ENCODE peak calls at places on chromosomes 16 and 17, in six cellular contexts. O is mesenchymal stem cell, M is IMR-90, J is mesendoderm, X is neuronal stem cell, G is H1. N is an unnamed sample.
A peak's percentile ranks its signal among the peaks of the same experiment; 100 is the strongest.

GRCh38 chr16:4852221-4852872 is 5.1 kb downstream of the UBN1 start:
- DNase-seq in X (no peak), O (peak; percentile 30), G (no peak), J (no peak), M (peak; percentile 16), N (no peak)

GRCh38 chr17:76366247-76366646 is 12.5 kb upstream of the PRPSAP1 start:
- DNase-seq in G (no peak), M (no peak), O (no peak), X (no peak), J (no peak), N (no peak)

GRCh38 chr16:19003935-19004334 is 20.2 kb downstream of the TMC7 start:
- DNase-seq in J (no peak), O (no peak), M (no peak), G (no peak), X (no peak), N (no peak)

GRCh38 chr16:56013962-56014552 is 138.9 kb upstream of the CES5A start:
- DNase-seq in X (peak; percentile 72), O (no peak), J (peak; percentile 83), M (peak; percentile 12), G (peak; percentile 44), N (peak; percentile 58)

GRCh38 chr17:39979021-39979660 is 1.5 kb upstream of the PSMD3 start:
- DNase-seq in M (peak; percentile 96), G (no peak), O (peak; percentile 70), J (peak; percentile 43), X (no peak), N (peak; percentile 87)

GRCh38 chr17:62094175-62094574 is 29.1 kb upstream of the MED13 start:
- DNase-seq in J (no peak), O (peak; percentile 8), G (no peak), X (no peak), M (peak; percentile 8), N (no peak)

GRCh38 chr17:74271902-74272563 is 2.0 kb upstream of the DNAI2 start:
- DNase-seq in X (no peak), J (no peak), M (no peak), G (no peak), O (no peak), N (no peak)

GRCh38 chr16:4260360-4260759 is 12.5 kb downstream of the TFAP4 start:
- DNase-seq in X (no peak), O (no peak), M (no peak), J (no peak), G (no peak), N (no peak)

GRCh38 chr16:47258874-47259461 is 115.2 kb upstream of the NETO2 start:
- DNase-seq in M (peak; percentile 14), O (peak; percentile 31), X (no peak), J (peak; percentile 50), G (no peak), N (peak; percentile 43)

GRCh38 chr16:13829712-13830304 is 90.1 kb upstream of the ERCC4 start:
- DNase-seq in X (no peak), J (no peak), M (no peak), G (no peak), O (no peak), N (no peak)

GRCh38 chr17:10616502-10617119 is 40.5 kb downstream of the MYH3 start:
- DNase-seq in O (peak; percentile 75), J (peak; percentile 93), M (peak; percentile 61), G (peak; percentile 89), X (peak; percentile 80), N (peak; percentile 98)

GRCh38 chr16:85288869-85289660 is 176.8 kb upstream of the CIBAR2 start:
- DNase-seq in G (no peak), J (no peak), M (no peak), X (no peak), O (no peak), N (no peak)

GRCh38 chr16:57130950-57131321 is 38.6 kb downstream of the CPNE2 start:
- DNase-seq in O (no peak), J (no peak), G (no peak), X (no peak), M (no peak), N (no peak)

GRCh38 chr16:63581560-63581959 is 1540.3 kb downstream of the CDH11 start:
- DNase-seq in X (no peak), J (no peak), G (no peak), O (peak; percentile 51), M (no peak), N (peak; percentile 5)

GRCh38 chr17:47203984-47204721 is 5.0 kb upstream of the MYL4 start:
- DNase-seq in X (no peak), O (peak; percentile 16), G (no peak), M (peak; percentile 64), J (no peak), N (no peak)

GRCh38 chr17:20797292-20797691 is 217.8 kb downstream of the CDRT15L2 start:
- DNase-seq in J (no peak), X (no peak), O (no peak), G (no peak), M (no peak), N (no peak)

GRCh38 chr16:21121150-21121549 is 29.5 kb downstream of the DNAH3 start:
- DNase-seq in O (no peak), M (no peak), G (no peak), J (no peak), X (no peak), N (no peak)

GRCh38 chr16:56019274-56019673 is 144.1 kb upstream of the CES5A start:
- DNase-seq in X (no peak), O (no peak), G (no peak), J (no peak), M (no peak), N (no peak)

GRCh38 chr17:16923097-16923903 is 48.6 kb downstream of the TNFRSF13B start:
- DNase-seq in M (no peak), O (no peak), G (no peak), X (no peak), J (no peak), N (no peak)

GRCh38 chr16:53780051-53780450 is 76.1 kb downstream of the FTO start:
- DNase-seq in J (no peak), O (no peak), X (no peak), M (no peak), G (no peak), N (no peak)

GRCh38 chr17:19447085-19447583 is 36.1 kb downstream of the RNF112 start:
- DNase-seq in M (peak; percentile 70), X (peak; percentile 83), G (no peak), O (peak; percentile 82), J (peak; percentile 89), N (peak; percentile 92)

GRCh38 chr17:17358060-17358751 is 55.0 kb downstream of the NT5M start:
- DNase-seq in M (no peak), X (no peak), O (no peak), J (no peak), G (no peak), N (no peak)

GRCh38 chr17:34519286-34519685 is 60.1 kb upstream of the TMEM132E start:
- DNase-seq in O (no peak), X (peak; percentile 54), M (no peak), G (peak; percentile 25), J (peak; percentile 78), N (no peak)

GRCh38 chr17:27245230-27245696 is 48.7 kb upstream of the WSB1 start:
- DNase-seq in G (peak; percentile 58), M (peak; percentile 89), J (peak; percentile 90), X (peak; percentile 32), O (peak; percentile 91), N (peak; percentile 98)

GRCh38 chr17:67258836-67259468 is 14.0 kb upstream of the HELZ start:
- DNase-seq in X (no peak), O (no peak), G (no peak), J (no peak), M (no peak), N (peak; percentile 9)

GRCh38 chr17:81599719-81600486 is 37.0 kb downstream of the NPLOC4 start:
- DNase-seq in O (peak; percentile 84), J (no peak), X (no peak), G (no peak), M (peak; percentile 56), N (no peak)

GRCh38 chr17:64254755-64255154 is 8.3 kb downstream of the TEX2 start:
- DNase-seq in O (no peak), G (no peak), M (no peak), X (no peak), J (no peak), N (peak; percentile 67)

DNA sequence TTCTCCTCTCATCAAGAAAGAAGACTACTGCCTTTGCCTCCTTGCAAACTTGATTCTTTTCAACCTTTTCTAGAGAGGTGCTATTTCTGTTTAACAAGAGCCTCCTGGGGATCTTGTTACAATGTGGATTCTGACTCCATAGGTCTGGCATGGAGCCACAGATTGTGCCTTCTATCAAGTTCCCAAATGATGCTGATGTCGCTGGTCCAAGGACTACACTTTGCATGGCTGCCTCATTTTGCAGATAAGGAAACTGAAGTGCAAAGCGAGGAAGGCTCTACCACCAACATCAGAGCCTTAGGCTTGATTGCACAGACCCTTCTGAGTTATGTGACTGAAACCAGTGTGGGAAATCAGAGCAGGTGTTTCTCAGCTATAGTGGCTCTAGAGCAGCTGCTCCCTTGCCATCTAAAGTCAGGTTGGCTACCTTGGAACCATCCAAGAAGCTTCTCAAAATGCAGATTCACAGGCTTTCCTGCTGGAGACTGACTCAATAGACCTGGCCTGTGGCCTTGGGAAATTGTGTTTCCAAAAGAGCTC is 377.9 kb downstream of the SOX9 start:
- DNase-seq in J (no peak), M (peak; percentile 40), G (no peak), X (no peak), O (no peak), N (no peak)
- H3K4ac ChIP-seq in J (no peak overlapping the region), M (no peak overlapping the region), G (no peak overlapping the region), X (no peak overlapping the region), O (no peak overlapping the region), N (no peak overlapping the region)

DNA sequence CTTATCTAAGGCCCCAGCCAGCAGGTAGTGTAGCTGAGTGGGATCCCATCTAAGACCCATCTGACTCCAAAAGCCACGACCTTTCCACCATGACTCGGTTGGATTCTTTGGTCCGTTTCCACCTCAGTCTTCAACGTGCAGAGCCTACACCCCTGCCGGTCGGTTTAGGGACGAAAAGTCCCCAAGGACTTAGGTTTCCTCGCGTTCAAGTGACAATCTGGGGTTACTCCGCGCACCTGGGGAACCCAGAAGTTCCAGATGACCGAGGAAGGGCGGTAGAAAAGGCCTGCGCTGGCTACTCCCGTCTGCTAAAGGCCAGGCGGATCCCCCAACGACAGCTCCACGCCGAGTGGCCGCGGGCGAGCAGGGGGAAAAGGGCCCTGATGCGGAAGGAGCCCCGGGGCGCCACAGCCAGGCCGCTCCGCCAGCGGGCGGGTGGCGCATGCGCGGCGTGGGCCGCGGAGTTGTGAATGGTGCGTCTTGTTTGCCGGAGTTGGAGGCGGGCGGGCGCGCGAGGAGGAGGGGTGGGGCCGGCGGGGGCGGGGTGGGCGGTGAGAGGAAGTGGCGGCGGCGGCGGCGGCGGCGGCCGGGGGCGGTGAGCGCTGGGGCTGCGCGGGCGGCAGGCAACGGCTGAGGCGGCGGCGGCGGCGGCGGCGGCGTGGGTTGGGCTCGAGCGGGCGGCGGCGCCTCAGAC is at the start of gene CBFB:
- DNase-seq in G (no peak), J (peak; percentile 94), O (peak; percentile 92), M (peak; percentile 89), X (peak; percentile 86), N (peak; percentile 96)
- H3K18ac ChIP-seq in G (peak within 1 kb of the TSS; percentile 78), J (peak within 1 kb of the TSS; percentile 96), O (peak within 1 kb of the TSS; percentile 90), M (peak within 1 kb of the TSS; percentile 92), X (peak within 1 kb of the TSS; percentile 97), N (peak within 1 kb of the TSS; percentile 85)

GRCh38 chr17:60468371-60468770 is 46.1 kb downstream of the CHCT1 start:
- DNase-seq in J (no peak), G (no peak), O (peak; percentile 14), X (no peak), M (peak; percentile 43), N (no peak)
- H3K36me3 ChIP-seq in J (no peaks in the 10 kb centered on the region), G (no peaks in the 10 kb centered on the region), O (peaks cover 75% of the 10 kb centered on the region), X (peaks cover 94% of the 10 kb centered on the region), M (peaks cover 29% of the 10 kb centered on the region), N (peaks cover 16% of the 10 kb centered on the region)

DNA sequence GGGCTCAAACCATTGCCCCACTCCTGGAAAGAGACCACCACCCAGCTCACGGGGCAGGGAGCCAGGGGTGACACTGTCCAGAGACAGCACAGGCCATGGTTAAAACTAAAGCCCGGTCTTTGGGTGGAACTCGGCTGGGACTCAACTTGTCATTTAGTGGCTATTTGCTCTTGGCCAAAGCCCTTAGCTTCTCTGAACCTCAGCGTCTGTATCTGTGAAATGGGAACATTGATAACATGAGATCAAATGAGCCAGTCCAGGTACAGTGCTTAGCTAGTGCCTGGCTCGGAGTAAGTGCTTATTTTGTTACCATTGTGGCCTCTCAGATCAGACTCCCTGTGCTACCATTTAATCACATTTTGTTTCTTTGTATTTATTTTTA is 48.5 kb downstream of the RTN4RL1 start:
- DNase-seq in G (no peak), J (no peak), X (no peak), O (no peak), M (no peak), N (no peak)
- H3K4ac ChIP-seq in G (no peak overlapping the region), J (no peak overlapping the region), X (no peak overlapping the region), O (no peak overlapping the region), M (no peak overlapping the region), N (no peak overlapping the region)

N was measured in trophoblast cell.